ENCODE peak calls at places on chromosomes 7 and 10, in five cellular contexts. L is hepatocyte, N is uterus, Q is adrenal gland, R is Caco-2. B is an unnamed sample.

GRCh38 chr7:98974906-98975816 is 96.8 kb downstream of the TRRAP start:
- DNase-seq in Q (peak; percentile 68), N (no peak), L (no peak), R (no peak), B (no peak)

GRCh38 chr10:58963723-58964124 is 212.7 kb upstream of the PHYHIPL start:
- DNase-seq in Q (no peak), R (no peak), N (no peak), L (no peak), B (no peak)

GRCh38 chr7:103989200-103989784 is at the start of gene RELN:
- DNase-seq in N (no peak), R (no peak), L (peak; percentile 35), Q (no peak), B (no peak)

GRCh38 chr10:114255227-114255626 is 16.2 kb downstream of the VWA2 start:
- DNase-seq in Q (no peak), L (no peak), R (no peak), N (no peak), B (no peak)

GRCh38 chr10:64396105-64396504 is 874.9 kb downstream of the REEP3 start:
- DNase-seq in R (no peak), N (no peak), L (no peak), Q (no peak), B (no peak)

GRCh38 chr7:43758861-43759683 is 592 bp downstream of the BLVRA start:
- DNase-seq in N (peak; percentile 49), Q (peak; percentile 39), R (no peak), L (peak; percentile 58), B (peak; percentile 41)

GRCh38 chr7:106781828-106782544 is 83.1 kb upstream of the PIK3CG start:
- DNase-seq in Q (no peak), N (no peak), L (no peak), R (no peak), B (no peak)

GRCh38 chr7:151711906-151712771 is 164.8 kb downstream of the PRKAG2 start:
- DNase-seq in N (no peak), R (no peak), Q (peak; percentile 32), L (no peak), B (no peak)

GRCh38 chr10:36534471-36535002 is 590.9 kb upstream of the ANKRD30A start:
- DNase-seq in N (no peak), Q (no peak), R (no peak), L (peak; percentile 12), B (no peak)

GRCh38 chr10:110850099-110850498 is 21.6 kb upstream of the PDCD4 start:
- DNase-seq in L (no peak), N (no peak), Q (no peak), R (no peak), B (no peak)

GRCh38 chr10:97726636-97727178 is 10.2 kb upstream of the ZFYVE27 start:
- DNase-seq in Q (peak; percentile 69), R (peak; percentile 49), L (peak; percentile 64), N (no peak), B (peak; percentile 72)

GRCh38 chr7:92695308-92696261 is 105.4 kb upstream of the FAM133B start:
- DNase-seq in R (peak; percentile 95), N (peak; percentile 17), Q (peak; percentile 63), L (peak; percentile 87), B (peak; percentile 95)
- H3K4me3 ChIP-seq in R (peak overlapping the region; percentile 29), N (peak overlapping the region; percentile 44), Q (peak overlapping the region; percentile 42), L (peak overlapping the region; percentile 47), B (peak overlapping the region; percentile 37)

GRCh38 chr7:70436815-70437350 is 695.1 kb upstream of the GALNT17 start:
- DNase-seq in L (no peak), N (no peak), R (no peak), Q (no peak), B (no peak)

GRCh38 chr7:70435634-70436033 is 696.3 kb upstream of the GALNT17 start:
- DNase-seq in Q (no peak), R (no peak), N (no peak), L (no peak), B (no peak)

GRCh38 chr7:70434821-70435220 is 697.1 kb upstream of the GALNT17 start:
- DNase-seq in L (no peak), R (no peak), Q (no peak), N (no peak), B (no peak)

GRCh38 chr7:70432567-70433001 is 699.4 kb upstream of the GALNT17 start:
- DNase-seq in R (no peak), N (no peak), L (no peak), Q (no peak), B (no peak)

DNA sequence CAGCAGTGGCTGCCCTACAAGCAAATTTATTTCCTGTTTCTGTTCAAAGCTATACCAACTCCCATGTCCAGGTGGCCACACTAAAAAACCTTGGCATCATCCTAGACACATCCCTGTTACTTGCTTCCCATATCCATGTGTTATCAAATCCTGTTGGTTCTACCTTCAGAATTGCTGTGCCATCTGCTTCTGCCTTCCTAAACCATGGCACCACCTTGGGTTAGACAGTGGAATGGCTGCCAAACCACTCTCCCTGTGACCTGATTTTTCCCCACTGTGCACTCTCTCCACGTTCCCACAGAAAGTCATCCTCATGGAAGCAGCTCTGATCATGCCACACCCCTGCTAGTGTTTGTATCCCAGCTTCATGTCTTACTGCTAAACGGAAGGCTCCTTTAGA is 697.6 kb upstream of the GALNT17 start:
- DNase-seq in R (no peak), L (no peak), N (no peak), Q (no peak), B (no peak)
- TF ChIP-seq CTCF in R (no peak), L (no peak), N (no peak), Q (no peak), B (no peak)

GRCh38 chr10:62765726-62766125 is 38.8 kb upstream of the ADO start:
- DNase-seq in Q (no peak), R (no peak), L (no peak), N (no peak), B (no peak)

GRCh38 chr10:62760401-62760800 is 44.1 kb upstream of the ADO start:
- DNase-seq in L (no peak), Q (peak; percentile 32), R (no peak), N (no peak), B (no peak)

GRCh38 chr10:62763155-62763554 is 41.4 kb upstream of the ADO start:
- DNase-seq in R (no peak), N (no peak), Q (no peak), L (no peak), B (no peak)

GRCh38 chr10:62759599-62760175 is 44.8 kb upstream of the ADO start:
- DNase-seq in N (no peak), R (no peak), L (no peak), Q (peak; percentile 38), B (no peak)

DNA sequence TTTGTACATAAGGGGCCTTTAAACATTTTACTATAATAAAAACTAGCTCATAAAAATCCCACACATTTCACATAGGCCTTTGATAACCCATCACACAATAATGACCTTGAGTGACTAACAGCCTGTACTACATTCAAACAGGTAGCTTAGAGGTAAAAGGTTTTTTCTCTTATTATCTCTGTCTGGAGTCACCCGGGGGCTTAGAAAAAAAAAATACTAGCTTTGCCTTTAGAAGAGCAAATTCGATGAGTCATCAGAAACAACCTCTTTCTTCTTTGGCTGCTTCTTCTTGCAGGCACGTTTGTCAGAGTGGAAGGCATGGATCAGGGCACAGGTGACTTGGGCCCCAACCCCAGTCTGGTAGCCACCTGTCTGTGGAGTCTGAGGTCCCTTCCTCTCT is 43.4 kb upstream of the ADO start:
- DNase-seq in N (no peak), Q (no peak), L (peak; percentile 62), R (no peak), B (no peak)
- H3K4me1 ChIP-seq in N (no peaks in the 10 kb centered on the region), Q (no peaks in the 10 kb centered on the region), L (peaks cover 17% of the 10 kb centered on the region), R (peaks cover 21% of the 10 kb centered on the region), B (no peaks in the 10 kb centered on the region)

DNA sequence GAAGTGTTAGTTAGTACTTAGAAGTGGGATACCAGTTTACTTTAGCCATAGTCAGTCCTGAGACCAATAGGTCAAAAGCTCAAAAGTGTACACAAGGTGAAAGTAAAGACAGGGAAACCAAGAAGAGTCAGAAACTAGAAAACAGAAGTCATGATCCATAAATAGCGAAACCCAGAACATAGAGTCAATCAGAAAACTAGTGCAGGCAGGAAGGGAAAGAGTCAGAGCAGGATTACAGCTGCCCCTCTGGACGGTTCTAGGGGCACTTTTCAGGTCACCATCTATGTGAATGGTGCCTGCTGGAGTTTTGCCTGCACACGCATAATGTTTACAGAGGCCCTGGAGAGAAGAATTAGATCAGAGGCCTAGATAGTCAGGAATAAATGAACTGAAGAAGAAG is 22.4 kb upstream of the DMTF1 start:
- DNase-seq in N (no peak), Q (no peak), R (no peak), L (no peak), B (no peak)
- H3K4me3 ChIP-seq in N (no peak overlapping the region), Q (no peak overlapping the region), R (no peak overlapping the region), L (no peak overlapping the region), B (no peak overlapping the region)

GRCh38 chr7:117227091-117227490 is 95.8 kb downstream of the WNT2 start:
- DNase-seq in Q (no peak), R (no peak), L (no peak), N (no peak), B (no peak)

GRCh38 chr7:117230276-117231046 is 92.4 kb downstream of the WNT2 start:
- DNase-seq in L (no peak), N (no peak), R (no peak), Q (no peak), B (no peak)

GRCh38 chr7:117225536-117225935 is 97.3 kb downstream of the WNT2 start:
- DNase-seq in L (no peak), R (no peak), Q (no peak), N (no peak), B (no peak)

GRCh38 chr7:117229350-117229749 is 93.5 kb downstream of the WNT2 start:
- DNase-seq in Q (no peak), L (peak; percentile 26), R (no peak), N (no peak), B (no peak)

DNA sequence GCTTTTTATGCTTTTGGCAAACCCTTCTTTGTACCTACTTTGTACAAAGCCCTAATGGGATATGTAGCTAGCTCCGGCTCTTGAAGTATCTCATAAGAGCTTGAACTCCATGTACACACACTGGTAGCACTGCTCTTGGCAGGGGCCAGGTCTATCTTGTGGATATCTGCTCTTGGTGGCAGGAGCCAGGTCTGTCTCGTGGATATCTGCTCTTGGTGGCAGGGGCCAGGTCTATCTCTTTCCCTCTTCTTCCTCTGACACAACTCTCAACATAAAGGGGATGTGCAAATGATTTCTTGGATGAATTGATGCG is 91.9 kb downstream of the WNT2 start:
- DNase-seq in R (no peak), L (no peak), N (no peak), Q (no peak), B (no peak)
- TF ChIP-seq CTCF in R (no peak), L (no peak), N (no peak), Q (no peak), B (no peak)

GRCh38 chr7:158011941-158012340 is 575.7 kb downstream of the PTPRN2 start:
- DNase-seq in L (no peak), Q (no peak), N (no peak), R (no peak), B (no peak)
- H3K4me1 ChIP-seq in L (peaks cover 7% of the 10 kb centered on the region), Q (peaks cover 11% of the 10 kb centered on the region), N (peaks cover 7% of the 10 kb centered on the region), R (no peaks in the 10 kb centered on the region), B (no peaks in the 10 kb centered on the region)

DNA sequence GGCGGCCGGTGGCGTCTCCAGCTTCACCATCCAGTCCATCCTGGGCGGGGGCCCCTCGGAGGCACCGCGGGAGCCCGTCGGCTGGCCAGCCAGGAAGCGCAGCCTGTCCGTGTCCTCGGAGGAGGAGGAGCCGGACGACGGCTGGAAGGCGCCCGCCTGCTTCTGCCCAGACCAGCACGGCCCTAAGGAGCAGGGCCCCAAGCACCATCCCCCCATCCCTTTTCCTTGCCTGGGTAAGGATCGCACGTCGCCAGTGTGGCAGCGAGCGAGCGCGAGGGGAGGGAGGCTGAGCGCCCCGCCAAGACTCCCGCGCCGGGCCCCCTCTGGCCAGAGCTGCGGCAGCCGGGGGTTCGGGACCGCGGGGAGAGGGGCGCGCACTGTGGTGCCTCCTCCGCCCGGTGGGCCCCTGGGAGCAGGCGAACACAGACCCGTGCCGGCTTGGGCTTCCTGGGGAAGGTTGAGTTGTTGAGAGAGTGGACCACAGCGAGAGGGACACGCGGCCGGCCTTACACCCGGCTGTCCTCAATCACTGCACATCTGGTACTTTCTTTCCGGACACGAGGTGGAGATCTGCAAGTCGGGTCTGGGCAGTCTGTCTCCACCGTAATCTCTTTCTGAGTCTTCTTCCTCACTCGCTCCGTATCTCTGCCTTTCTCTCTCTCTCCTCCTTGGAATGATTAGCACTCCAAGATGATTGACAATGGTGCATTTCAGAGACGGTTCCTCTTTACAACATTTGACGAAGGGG is 652 bp downstream of the HMX2 start:
- DNase-seq in L (no peak), Q (no peak), R (no peak), N (peak; percentile 9), B (no peak)
- H3K4me3 ChIP-seq in L (no peak overlapping the region), Q (no peak overlapping the region), R (peak overlapping the region; percentile 58), N (no peak overlapping the region), B (peak overlapping the region; percentile 5)